ENCODE peak calls at places on chromosomes 16 and 17, in ten cellular contexts. P, D, Q, X, E, A, Z, C, Y and I are unnamed samples.

GRCh38 chr16:12904041-12904671 is 2.8 kb downstream of the SHISA9 start:
- DNase-seq in P (no peak), D (no peak), Q (no peak), X (no peak), E (no peak), A (no peak), Z (no peak), C (no peak), Y (no peak), I (no peak)

GRCh38 chr17:59761385-59762021 is 54.0 kb downstream of the VMP1 start:
- DNase-seq in P (no peak), D (no peak), Q (no peak), X (no peak), E (no peak), A (no peak), Z (peak), C (peak), Y (no peak), I (no peak)

GRCh38 chr16:1964046-1964505 is 550 bp downstream of the RPS2 start:
- DNase-seq in P (no peak), D (no peak), Q (no peak), X (no peak), E (no peak), A (no peak), Z (peak), C (peak), Y (peak), I (peak)

GRCh38 chr16:72493681-72494415 is 321.9 kb upstream of the PMFBP1 start:
- DNase-seq in P (no peak), D (no peak), Q (no peak), X (peak), E (no peak), A (no peak), Z (no peak), C (no peak), Y (no peak), I (no peak)

GRCh38 chr17:40818733-40819527 is 3.5 kb downstream of the KRT10 start:
- DNase-seq in P (peak), D (peak), Q (no peak), X (peak), E (peak), A (peak), Z (peak), C (peak), Y (peak), I (peak)

GRCh38 chr17:77768475-77768874 is 190.0 kb upstream of the TNRC6C start:
- DNase-seq in P (no peak), D (no peak), Q (no peak), X (no peak), E (no peak), A (no peak), Z (no peak), C (no peak), Y (no peak), I (no peak)

GRCh38 chr16:53404959-53405358 is 29.3 kb upstream of the RBL2 start:
- DNase-seq in P (no peak), D (no peak), Q (no peak), X (peak), E (no peak), A (no peak), Z (no peak), C (no peak), Y (no peak), I (no peak)

GRCh38 chr17:48236681-48237134 is 129.1 kb downstream of the SNX11 start:
- DNase-seq in P (no peak), D (no peak), Q (no peak), X (peak), E (no peak), A (no peak), Z (peak), C (peak), Y (no peak), I (no peak)

GRCh38 chr17:27846042-27846655 is 45.8 kb upstream of the NOS2 start:
- DNase-seq in P (peak), D (no peak), Q (no peak), X (no peak), E (no peak), A (no peak), Z (no peak), C (no peak), Y (peak), I (no peak)

GRCh38 chr17:41645371-41646063 is 21.1 kb upstream of the KRT17 start:
- DNase-seq in P (no peak), D (no peak), Q (no peak), X (no peak), E (no peak), A (no peak), Z (peak), C (peak), Y (peak), I (no peak)

GRCh38 chr17:51951737-51952136 is 206.8 kb downstream of the CA10 start:
- DNase-seq in P (no peak), D (no peak), Q (no peak), X (no peak), E (no peak), A (no peak), Z (peak), C (no peak), Y (no peak), I (no peak)

GRCh38 chr16:31107465-31107867 is 720 bp upstream of the BCKDK start:
- DNase-seq in P (no peak), D (no peak), Q (no peak), X (no peak), E (no peak), A (no peak), Z (no peak), C (no peak), Y (no peak), I (no peak)

GRCh38 chr16:52227851-52228250 is 319.1 kb downstream of the TOX3 start:
- DNase-seq in P (no peak), D (no peak), Q (no peak), X (no peak), E (no peak), A (no peak), Z (no peak), C (no peak), Y (no peak), I (no peak)

GRCh38 chr17:66451188-66452149 is 149.1 kb downstream of the PRKCA start:
- DNase-seq in P (no peak), D (no peak), Q (no peak), X (no peak), E (no peak), A (no peak), Z (no peak), C (peak), Y (no peak), I (peak)

GRCh38 chr17:59094921-59095530 is 11.7 kb downstream of the TRIM37 start:
- DNase-seq in P (no peak), D (no peak), Q (no peak), X (no peak), E (no peak), A (no peak), Z (no peak), C (peak), Y (no peak), I (no peak)

GRCh38 chr16:26993988-26994387 is 72.7 kb upstream of the C16orf82 start:
- DNase-seq in P (no peak), D (no peak), Q (no peak), X (no peak), E (no peak), A (no peak), Z (no peak), C (no peak), Y (no peak), I (no peak)

GRCh38 chr16:54313789-54314188 is 27.2 kb upstream of the IRX3 start:
- DNase-seq in P (no peak), D (no peak), Q (no peak), X (no peak), E (no peak), A (no peak), Z (no peak), C (no peak), Y (no peak), I (no peak)

DNA sequence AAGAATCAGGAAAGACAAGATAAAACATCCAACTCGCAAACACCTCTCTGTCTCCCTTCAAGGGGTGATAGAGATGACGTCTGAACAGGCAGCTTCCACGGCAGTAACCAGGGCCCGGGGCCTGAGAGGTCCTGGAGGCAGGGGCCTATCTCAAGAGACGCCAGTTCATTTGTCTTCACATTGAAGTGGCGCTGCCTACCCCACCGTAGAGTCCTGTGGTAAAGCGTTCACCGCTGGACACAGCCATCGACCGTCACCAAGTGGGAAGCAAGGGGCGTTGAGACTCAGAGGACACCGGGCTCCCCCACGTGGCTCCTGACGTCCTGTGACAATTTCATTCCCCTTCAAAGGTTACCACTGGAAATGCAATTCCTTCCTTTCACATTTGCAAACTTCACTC is 21.4 kb downstream of the UTS2R start:
- DNase-seq in P (no peak), D (no peak), Q (no peak), X (no peak), E (no peak), A (no peak), Z (no peak), C (no peak), Y (no peak), I (no peak)
- TF ChIP-seq CTCF in P (no peak), D (no peak), Q (no peak), X (no peak), E (no peak), A (no peak), Z (no peak), C (no peak), Y (no peak), I (no peak)

GRCh38 chr16:67907397-67907796 is 14.3 kb downstream of the PSKH1 start:
- DNase-seq in P (no peak), D (no peak), Q (no peak), X (no peak), E (no peak), A (no peak), Z (no peak), C (no peak), Y (no peak), I (no peak)
- H3K27ac ChIP-seq in P (no peak), D (no peak), Q (no peak), X (no peak), E (no peak), A (no peak), Z (no peak), C (no peak), Y (no peak), I (no peak)

GRCh38 chr16:57462209-57462977 is at the start of gene POLR2C:
- DNase-seq in P (peak), D (peak), Q (peak), X (peak), E (peak), A (peak), Z (peak), C (peak), Y (peak), I (peak)
- TF ChIP-seq CTCF in P (peak), D (peak), Q (peak), X (peak), E (peak), A (peak), Z (peak), C (peak), Y (peak), I (peak)

GRCh38 chr16:17470002-17470870 is 524 bp downstream of the XYLT1 start:
- DNase-seq in P (no peak), D (no peak), Q (no peak), X (no peak), E (no peak), A (no peak), Z (peak), C (no peak), Y (no peak), I (peak)
- H3K27ac ChIP-seq in P (peak), D (no peak), Q (peak), X (no peak), E (peak), A (peak), Z (peak), C (peak), Y (peak), I (no peak)

DNA sequence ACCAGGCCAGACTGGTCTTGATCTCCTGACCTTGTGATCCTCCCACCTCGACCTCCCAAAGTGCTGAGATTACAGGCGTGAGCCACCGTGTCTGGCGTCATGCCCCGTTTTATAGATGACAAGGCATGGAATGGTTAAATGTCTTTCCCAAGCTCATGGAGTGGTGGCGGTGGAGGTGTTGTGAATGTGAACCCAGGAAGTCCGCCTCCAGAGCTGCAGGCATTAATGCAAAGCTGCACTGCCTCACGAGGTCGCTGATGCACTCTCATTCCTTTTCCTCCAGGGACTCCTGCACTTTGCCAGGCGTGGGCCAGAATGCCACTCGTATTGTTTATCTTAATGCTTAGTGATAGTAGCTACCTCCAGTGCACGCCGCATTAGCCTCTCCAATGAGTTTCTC is 149.6 kb downstream of the WWOX start:
- DNase-seq in P (no peak), D (peak), Q (no peak), X (no peak), E (no peak), A (no peak), Z (no peak), C (peak), Y (no peak), I (no peak)
- TF ChIP-seq CTCF in P (no peak), D (no peak), Q (no peak), X (no peak), E (no peak), A (no peak), Z (no peak), C (no peak), Y (no peak), I (no peak)

GRCh38 chr17:42846594-42847280 is 2.4 kb downstream of the AOC2 start:
- DNase-seq in P (no peak), D (no peak), Q (no peak), X (no peak), E (no peak), A (no peak), Z (peak), C (peak), Y (peak), I (no peak)

GRCh38 chr17:42845556-42845917 is 1.2 kb downstream of the AOC2 start:
- DNase-seq in P (no peak), D (no peak), Q (no peak), X (no peak), E (no peak), A (no peak), Z (no peak), C (no peak), Y (no peak), I (no peak)

GRCh38 chr17:42844271-42844670 is at the start of gene AOC2:
- DNase-seq in P (no peak), D (no peak), Q (no peak), X (no peak), E (no peak), A (no peak), Z (no peak), C (no peak), Y (no peak), I (no peak)

GRCh38 chr17:42844761-42845555 is 578 bp downstream of the AOC2 start:
- DNase-seq in P (no peak), D (no peak), Q (no peak), X (no peak), E (no peak), A (no peak), Z (no peak), C (no peak), Y (no peak), I (no peak)

DNA sequence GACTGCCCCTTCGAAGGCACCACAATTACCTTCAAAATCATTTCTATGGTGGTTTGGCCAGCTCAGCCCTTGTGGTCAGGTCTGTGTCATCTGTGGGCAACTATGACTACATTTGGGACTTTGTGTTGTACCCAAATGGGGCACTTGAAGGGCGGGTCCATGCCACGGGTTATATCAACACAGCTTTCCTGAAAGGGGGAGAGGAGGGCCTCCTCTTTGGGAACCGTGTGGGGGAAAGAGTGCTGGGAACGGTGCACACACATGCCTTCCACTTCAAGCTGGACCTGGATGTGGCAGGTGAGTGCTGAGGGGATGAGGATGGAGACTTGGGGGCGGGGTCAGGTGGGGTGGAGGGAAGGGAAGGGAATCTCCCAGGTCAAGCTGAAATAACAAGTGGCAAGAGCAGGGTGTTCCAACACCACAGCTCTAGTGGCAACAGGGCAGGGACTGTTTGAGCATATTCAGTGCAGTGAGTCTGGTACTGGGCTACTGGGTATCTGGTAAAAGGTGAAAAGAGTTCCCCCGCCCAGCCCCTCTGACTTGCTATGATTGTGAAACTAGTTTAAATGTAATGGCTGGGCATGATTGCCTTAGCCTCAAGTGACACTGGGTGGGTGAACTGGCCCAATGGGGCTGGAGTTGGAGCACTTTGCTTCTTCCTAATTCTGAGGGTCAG is 1.7 kb downstream of the AOC2 start:
- DNase-seq in P (no peak), D (no peak), Q (no peak), X (peak), E (no peak), A (no peak), Z (peak), C (no peak), Y (no peak), I (no peak)
- H3K27ac ChIP-seq in P (no peak), D (no peak), Q (no peak), X (peak), E (peak), A (peak), Z (no peak), C (peak), Y (no peak), I (no peak)

DNA sequence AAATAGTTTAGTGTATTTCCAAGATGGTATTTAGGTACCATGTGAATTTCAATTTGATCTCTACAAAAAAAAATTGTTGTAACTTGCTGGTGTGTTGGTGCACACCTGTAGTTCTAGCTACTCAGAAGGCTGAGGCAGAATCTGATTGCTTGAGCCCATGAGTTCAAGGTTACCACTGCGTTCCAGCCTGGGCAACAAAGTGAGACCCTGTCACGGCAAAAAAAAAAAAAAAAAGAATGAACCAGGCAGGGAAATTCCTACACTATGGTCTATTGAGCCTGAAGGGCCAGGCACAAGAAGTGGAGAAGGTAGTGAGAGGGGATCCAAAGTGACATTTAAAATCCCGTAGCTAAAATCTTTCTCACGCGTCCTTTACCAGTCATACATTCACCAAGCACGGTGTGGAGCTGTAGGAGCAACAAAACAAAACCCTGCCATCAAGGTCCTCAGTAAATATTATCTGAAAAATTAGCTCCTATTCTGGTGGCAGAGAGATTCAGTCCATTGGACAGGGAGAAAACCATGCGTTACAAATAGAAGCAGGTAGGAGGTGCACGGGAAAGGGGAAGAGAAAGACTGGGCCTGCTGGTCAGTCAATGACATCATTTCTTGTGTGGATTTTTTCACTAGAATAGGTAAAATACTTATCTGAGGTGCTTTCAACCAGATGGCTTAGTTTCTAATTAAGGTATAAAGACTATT is 27.3 kb downstream of the TXNDC11 start:
- DNase-seq in P (no peak), D (no peak), Q (no peak), X (no peak), E (no peak), A (no peak), Z (no peak), C (no peak), Y (no peak), I (no peak)
- TF ChIP-seq CTCF in P (no peak), D (no peak), Q (no peak), X (no peak), E (no peak), A (no peak), Z (no peak), C (no peak), Y (no peak), I (no peak)

GRCh38 chr16:57959121-57959520 is 11.8 kb downstream of the CNGB1 start:
- DNase-seq in P (no peak), D (no peak), Q (no peak), X (no peak), E (no peak), A (no peak), Z (no peak), C (no peak), Y (peak), I (no peak)
- H3K27ac ChIP-seq in P (no peak), D (no peak), Q (no peak), X (no peak), E (no peak), A (no peak), Z (no peak), C (no peak), Y (no peak), I (no peak)

DNA sequence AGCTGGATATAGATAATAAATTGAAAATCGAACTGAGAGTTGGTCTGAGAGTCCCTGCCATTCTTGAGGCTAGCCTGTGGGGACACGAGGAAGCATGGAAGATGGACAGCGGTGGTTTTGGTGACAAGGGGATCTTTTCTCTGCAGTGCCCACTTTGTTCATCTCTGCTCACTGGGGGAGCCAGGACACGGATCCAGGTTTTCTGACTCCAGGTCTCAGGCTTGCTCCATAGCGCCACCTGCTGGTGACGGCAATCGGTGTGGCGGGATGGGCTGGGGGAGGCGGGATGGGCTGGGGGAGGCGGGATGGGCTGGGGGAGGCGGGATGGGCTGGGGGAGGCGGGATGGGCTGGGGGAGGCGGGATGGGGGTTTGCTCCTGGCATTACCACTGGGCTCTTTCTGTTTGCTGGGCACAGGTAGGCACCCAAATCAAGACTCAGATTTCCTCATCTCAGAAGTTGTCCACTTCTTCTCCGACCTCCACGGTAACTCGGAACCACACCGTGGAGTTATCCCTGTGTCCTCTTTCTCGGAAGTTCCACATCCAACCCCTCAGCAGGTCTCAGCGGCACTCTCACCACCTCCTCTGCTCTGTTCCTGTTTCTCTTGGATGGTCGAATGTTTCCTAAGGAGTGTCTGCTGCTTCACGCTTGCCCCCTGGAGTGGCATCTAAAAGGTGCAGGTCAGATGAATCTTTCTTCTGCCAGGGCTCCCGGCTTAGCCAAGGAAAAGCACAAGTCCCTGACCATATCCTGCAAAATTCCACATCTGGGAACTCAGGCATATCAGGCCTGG is 142.4 kb downstream of the CYLD start:
- DNase-seq in P (peak), D (no peak), Q (no peak), X (peak), E (no peak), A (no peak), Z (no peak), C (peak), Y (no peak), I (no peak)
- TF ChIP-seq CTCF in P (no peak), D (peak), Q (no peak), X (peak), E (no peak), A (no peak), Z (peak), C (no peak), Y (no peak), I (no peak)

GRCh38 chr16:66603537-66604375 is 748 bp upstream of the CMTM3 start:
- DNase-seq in P (peak), D (peak), Q (no peak), X (no peak), E (peak), A (peak), Z (peak), C (peak), Y (peak), I (peak)
- H3K27ac ChIP-seq in P (peak), D (peak), Q (peak), X (no peak), E (peak), A (peak), Z (no peak), C (peak), Y (peak), I (peak)